ENCODE peak calls at places on chromosomes 6 and 20, in seven cellular contexts. L, Z, V, O, D, Q and T are unnamed samples.

GRCh38 chr20:33322456-33322855 is 39.4 kb downstream of the BPIFB1 start:
- DNase-seq in Q (no peak), Z (no peak), O (no peak), L (no peak), V (no peak), D (no peak), T (no peak)

GRCh38 chr6:168920289-168920688 is 333.4 kb downstream of the THBS2 start:
- DNase-seq in V (no peak), L (no peak), D (no peak), O (no peak), Q (no peak), Z (no peak), T (no peak)

GRCh38 chr20:37323985-37324384 is 22.0 kb upstream of the SRC start:
- DNase-seq in Q (no peak), Z (peak; percentile 92), D (no peak), O (no peak), L (no peak), V (no peak), T (no peak)

GRCh38 chr6:134123666-134124208 is 71.3 kb upstream of the SLC2A12 start:
- DNase-seq in Z (peak; percentile 72), D (no peak), O (no peak), Q (no peak), L (peak; percentile 39), V (peak; percentile 88), T (no peak)

GRCh38 chr6:134626589-134626988 is 308.7 kb upstream of the SGK1 start:
- DNase-seq in Q (no peak), L (no peak), Z (no peak), V (no peak), O (no peak), D (no peak), T (no peak)

GRCh38 chr6:51893356-51893755 is 194.1 kb downstream of the PKHD1 start:
- DNase-seq in L (no peak), Z (no peak), V (no peak), O (no peak), Q (no peak), D (no peak), T (no peak)

GRCh38 chr20:41360831-41361756 is 5.5 kb downstream of the EMILIN3 start:
- DNase-seq in D (no peak), O (no peak), Z (no peak), L (no peak), V (no peak), Q (peak; percentile 6), T (no peak)

GRCh38 chr6:83708970-83709747 is at the start of gene SNAP91:
- DNase-seq in D (peak; percentile 32), O (no peak), L (peak; percentile 30), Z (no peak), V (peak; percentile 90), Q (peak; percentile 13), T (peak; percentile 68)

GRCh38 chr6:40962241-40962640 is 76.8 kb downstream of the UNC5CL start:
- DNase-seq in D (no peak), O (no peak), V (no peak), Q (no peak), Z (peak; percentile 95), L (no peak), T (no peak)

GRCh38 chr6:121934461-121934860 is 465.0 kb upstream of the HSF2 start:
- DNase-seq in L (no peak), V (no peak), D (no peak), O (no peak), Z (no peak), Q (no peak), T (no peak)

GRCh38 chr6:151506761-151507160 is 12.9 kb downstream of the CCDC170 start:
- DNase-seq in Q (no peak), D (no peak), L (no peak), O (no peak), V (no peak), Z (no peak), T (no peak)

GRCh38 chr20:49712118-49712517 is 1.6 kb downstream of the B4GALT5 start:
- DNase-seq in L (no peak), D (no peak), O (no peak), Z (no peak), V (peak; percentile 43), Q (no peak), T (no peak)

GRCh38 chr6:16129623-16130243 is 847 bp downstream of the MYLIP start:
- DNase-seq in D (peak; percentile 59), Q (peak; percentile 16), L (peak; percentile 46), O (peak; percentile 29), V (peak; percentile 36), Z (peak; percentile 5), T (peak; percentile 57)

GRCh38 chr6:48825501-48826317 is 637.3 kb downstream of the MMUT start:
- DNase-seq in L (no peak), Q (no peak), Z (peak; percentile 49), O (no peak), D (no peak), V (no peak), T (no peak)

DNA sequence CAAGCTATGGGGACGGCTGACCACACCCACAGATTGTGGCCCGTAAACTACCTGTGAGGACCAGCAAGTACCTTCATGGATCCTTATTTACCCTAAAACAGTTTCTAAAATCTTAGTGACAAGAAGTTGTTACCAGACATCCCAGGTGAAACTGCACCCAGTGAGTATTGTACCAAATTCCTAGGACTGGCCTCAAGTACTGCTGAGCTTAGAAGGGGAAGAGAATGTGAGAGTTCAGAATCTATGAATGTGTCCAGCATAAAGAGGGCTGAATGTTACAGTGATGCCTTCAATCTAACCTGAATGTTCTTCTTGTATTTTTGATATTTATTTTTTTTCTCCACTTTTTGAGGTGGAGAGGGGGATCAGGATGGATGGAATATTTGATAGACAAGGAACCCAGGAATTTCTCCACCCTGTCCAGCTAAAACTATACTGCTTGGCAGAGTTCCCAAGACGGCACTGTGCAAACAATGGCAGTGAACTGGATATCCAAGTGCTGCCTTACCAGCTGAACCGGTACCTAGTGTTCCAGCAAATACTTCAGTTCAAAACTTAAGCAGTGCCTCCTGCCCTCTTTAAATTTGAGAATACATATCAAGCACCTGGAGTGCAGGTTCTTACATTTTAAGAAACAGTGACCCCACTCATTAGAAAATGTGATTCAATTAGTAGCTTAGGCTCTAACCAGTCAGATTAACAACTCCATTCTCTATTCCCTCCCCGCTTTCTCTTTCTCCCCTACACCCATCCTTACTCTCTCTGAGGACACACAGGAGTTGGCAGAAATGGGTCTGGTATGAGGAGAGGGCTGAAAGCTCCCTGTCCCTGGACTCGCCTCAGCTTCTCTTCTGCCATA is 427.3 kb upstream of the FLRT3 start:
- DNase-seq in Z (no peak), D (peak; percentile 39), Q (no peak), V (no peak), O (no peak), L (peak; percentile 52), T (no peak)
- H3K27ac ChIP-seq in Z (no peak overlapping the region), D (no peak overlapping the region), Q (no peak overlapping the region), V (no peak overlapping the region), O (no peak overlapping the region), L (no peak overlapping the region), T (no peak overlapping the region)

DNA sequence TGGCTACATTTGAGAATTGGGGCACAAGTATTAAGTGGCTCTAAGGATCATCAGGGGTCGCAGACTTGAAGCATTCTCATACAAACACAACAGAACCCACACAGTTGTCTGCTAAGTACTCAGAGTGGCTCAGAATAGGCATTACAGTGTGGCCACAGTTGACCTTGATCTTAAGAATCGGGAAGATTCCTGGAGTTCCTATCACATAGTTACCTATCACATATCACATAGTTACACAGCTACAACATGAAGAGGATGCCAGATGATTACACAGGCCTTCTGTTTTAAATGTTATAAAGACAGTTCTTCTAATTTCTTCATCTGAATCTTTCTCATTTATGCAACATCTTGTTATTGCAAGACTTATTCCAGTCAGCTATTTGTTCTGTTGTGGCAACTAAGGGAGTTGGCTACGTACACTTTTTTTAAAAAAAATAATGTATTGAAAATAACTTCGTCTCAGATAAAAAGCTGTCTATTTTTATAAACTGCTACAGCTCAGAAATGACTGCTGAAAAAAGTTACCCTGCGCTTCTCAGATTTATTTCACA is 129.0 kb downstream of the REV3L start:
- DNase-seq in D (no peak), Z (peak; percentile 36), L (no peak), O (no peak), Q (no peak), V (peak; percentile 28), T (no peak)
- H3K27ac ChIP-seq in D (no peak overlapping the region), Z (no peak overlapping the region), L (no peak overlapping the region), O (no peak overlapping the region), Q (peak overlapping the region; percentile 16), V (no peak overlapping the region), T (no peak overlapping the region)

GRCh38 chr6:35015996-35016395 is 125.1 kb downstream of the TCP11 start:
- DNase-seq in D (no peak), O (no peak), L (no peak), Z (peak; percentile 56), Q (no peak), V (no peak), T (no peak)
- H3K27ac ChIP-seq in D (peak overlapping the region; percentile 7), O (no peak overlapping the region), L (peak overlapping the region; percentile 80), Z (peak overlapping the region; percentile 58), Q (peak overlapping the region; percentile 95), V (no peak overlapping the region), T (peak overlapping the region; percentile 75)

GRCh38 chr6:85675030-85675819 is 32.5 kb upstream of the SYNCRIP start:
- DNase-seq in Z (peak; percentile 84), Q (no peak), O (no peak), D (no peak), L (no peak), V (peak; percentile 21), T (no peak)
- H3K27ac ChIP-seq in Z (no peak overlapping the region), Q (no peak overlapping the region), O (no peak overlapping the region), D (no peak overlapping the region), L (no peak overlapping the region), V (peak overlapping the region; percentile 81), T (no peak overlapping the region)